ENCODE peak calls at places on chromosomes 6 and 20, in four cellular contexts. N is SW 1271, D is NAMALWA, G is substantia nigra. M is an unnamed sample.

GRCh38 chr6:157274116-157274470 is 49.2 kb downstream of the TMEM242 start:
- DNase-seq in N (no peak), D (no peak), G (no peak), M (no peak)

GRCh38 chr20:25549172-25549865 is 36.0 kb downstream of the NINL start:
- DNase-seq in N (no peak), D (no peak), G (no peak), M (no peak)

GRCh38 chr20:18299364-18299763 is 11.0 kb downstream of the ZNF133 start:
- DNase-seq in N (no peak), D (no peak), G (no peak), M (no peak)

GRCh38 chr6:1103945-1104623 is 207.8 kb upstream of the FOXQ1 start:
- DNase-seq in N (no peak), D (no peak), G (no peak), M (no peak)

GRCh38 chr6:158793432-158793831 is 25.7 kb downstream of the EZR start:
- DNase-seq in N (peak), D (peak), G (no peak), M (peak)

GRCh38 chr20:58690851-58691250 is 1.7 kb upstream of the NPEPL1 start:
- DNase-seq in N (no peak), D (no peak), G (no peak), M (no peak)

GRCh38 chr6:96931198-96931597 is 6.7 kb downstream of the KLHL32 start:
- DNase-seq in N (no peak), D (no peak), G (no peak), M (no peak)

GRCh38 chr20:63098195-63098810 is 91.5 kb upstream of the BHLHE23 start:
- DNase-seq in N (no peak), D (no peak), G (no peak), M (no peak)

GRCh38 chr6:52984247-52984646 is 10.8 kb downstream of the GSTA4 start:
- DNase-seq in N (no peak), D (peak), G (no peak), M (peak)

M was measured in RPMI8226.